ENCODE peak calls at places on chromosomes 4 and X, in nine cellular contexts. O, X, G, L, A, Z, J, M and Y are unnamed samples.

GRCh38 chrX:139795196-139795595 is 87.2 kb upstream of the MCF2 start:
- DNase-seq in X (peak; percentile 35), J (no peak), M (no peak), L (no peak), A (no peak), Z (no peak), G (no peak), O (no peak), Y (no peak)

GRCh38 chr4:174320501-174321199 is 36.9 kb downstream of the CEP44 start:
- DNase-seq in G (no peak), A (no peak), Z (no peak), M (no peak), O (no peak), X (no peak), J (no peak), L (no peak), Y (no peak)

GRCh38 chr4:105451346-105451745 is 22.5 kb downstream of the PPA2 start:
- DNase-seq in G (no peak), O (no peak), L (no peak), A (no peak), M (no peak), X (no peak), J (no peak), Z (no peak), Y (no peak)

GRCh38 chr4:8198906-8199593 is at the start of gene SH3TC1:
- DNase-seq in O (peak; percentile 92), X (peak; percentile 85), M (peak; percentile 34), L (peak; percentile 33), Z (peak; percentile 56), A (peak; percentile 94), J (peak; percentile 98), G (peak; percentile 68), Y (peak; percentile 85)

GRCh38 chr4:23881674-23882337 is 8.0 kb downstream of the PPARGC1A start:
- DNase-seq in G (no peak), O (no peak), A (no peak), L (no peak), X (no peak), J (peak; percentile 70), M (no peak), Z (no peak), Y (no peak)

GRCh38 chr4:96347582-96347981 is 507.7 kb downstream of the PDHA2 start:
- DNase-seq in J (no peak), Z (no peak), L (no peak), O (no peak), X (no peak), A (no peak), M (no peak), G (no peak), Y (no peak)

GRCh38 chr4:184189966-184190365 is 27.7 kb downstream of the ENPP6 start:
- DNase-seq in G (no peak), M (no peak), X (no peak), J (no peak), A (no peak), Z (no peak), L (no peak), O (no peak), Y (no peak)

GRCh38 chrX:129688097-129688496 is 33.3 kb upstream of the APLN start:
- DNase-seq in G (no peak), X (no peak), A (no peak), O (no peak), L (no peak), Z (no peak), J (no peak), M (no peak), Y (no peak)

GRCh38 chr4:15753786-15754185 is 24.3 kb upstream of the CD38 start:
- DNase-seq in L (no peak), O (no peak), J (peak; percentile 66), G (no peak), X (no peak), A (no peak), M (no peak), Z (no peak), Y (no peak)

GRCh38 chr4:143381171-143382118 is 44.8 kb downstream of the GAB1 start:
- DNase-seq in J (peak; percentile 61), L (no peak), Z (peak; percentile 26), X (no peak), M (no peak), O (peak; percentile 82), G (no peak), A (peak; percentile 60), Y (peak; percentile 89)